ENCODE peak calls at places on chromosomes 16 and 17, in seven cellular contexts. One of them, this sample, is unnamed.

GRCh38 chr16:54286330-54287017 is at the start of gene IRX3:
- DNase-seq in naive thymus-derived CD4-positive, alpha-beta T cell: no peak
- DNase-seq in AG10803: peak; percentile 94
- DNase-seq in right atrium auricular region: peak; percentile 83
- DNase-seq in EL: peak; percentile 97
- DNase-seq in SJSA1: peak; percentile 88
- DNase-seq in NCI-H1436 treated with DMSO at 0.1 percent for 48 hours: peak; percentile 75
- DNase-seq in this sample: peak; percentile 55

GRCh38 chr16:69501956-69502457 is 63.8 kb upstream of the NFAT5 start:
- DNase-seq in naive thymus-derived CD4-positive, alpha-beta T cell: no peak
- DNase-seq in AG10803: no peak
- DNase-seq in right atrium auricular region: no peak
- DNase-seq in EL: no peak
- DNase-seq in SJSA1: no peak
- DNase-seq in NCI-H1436 treated with DMSO at 0.1 percent for 48 hours: no peak
- DNase-seq in this sample: no peak

GRCh38 chr17:80339731-80340456 is 75.1 kb upstream of the ENDOV start:
- DNase-seq in naive thymus-derived CD4-positive, alpha-beta T cell: no peak
- DNase-seq in AG10803: no peak
- DNase-seq in right atrium auricular region: no peak
- DNase-seq in EL: no peak
- DNase-seq in SJSA1: no peak
- DNase-seq in NCI-H1436 treated with DMSO at 0.1 percent for 48 hours: no peak
- DNase-seq in this sample: no peak

GRCh38 chr17:82909322-82909904 is 69.6 kb upstream of the ZNF750 start:
- DNase-seq in naive thymus-derived CD4-positive, alpha-beta T cell: no peak
- DNase-seq in AG10803: no peak
- DNase-seq in right atrium auricular region: no peak
- DNase-seq in EL: no peak
- DNase-seq in SJSA1: no peak
- DNase-seq in NCI-H1436 treated with DMSO at 0.1 percent for 48 hours: no peak
- DNase-seq in this sample: no peak

GRCh38 chr16:66728117-66728787 is 23.2 kb downstream of the DYNC1LI2 start:
- DNase-seq in naive thymus-derived CD4-positive, alpha-beta T cell: no peak
- DNase-seq in AG10803: peak; percentile 81
- DNase-seq in right atrium auricular region: no peak
- DNase-seq in EL: peak; percentile 53
- DNase-seq in SJSA1: peak; percentile 49
- DNase-seq in NCI-H1436 treated with DMSO at 0.1 percent for 48 hours: peak; percentile 14
- DNase-seq in this sample: no peak

GRCh38 chr16:24841291-24841690 is 4.5 kb upstream of the SLC5A11 start:
- DNase-seq in naive thymus-derived CD4-positive, alpha-beta T cell: no peak
- DNase-seq in AG10803: no peak
- DNase-seq in right atrium auricular region: no peak
- DNase-seq in EL: no peak
- DNase-seq in SJSA1: no peak
- DNase-seq in NCI-H1436 treated with DMSO at 0.1 percent for 48 hours: no peak
- DNase-seq in this sample: no peak

GRCh38 chr16:67163164-67163902 is 1.2 kb upstream of the HSF4 start:
- DNase-seq in naive thymus-derived CD4-positive, alpha-beta T cell: no peak
- DNase-seq in AG10803: peak; percentile 39
- DNase-seq in right atrium auricular region: no peak
- DNase-seq in EL: peak; percentile 48
- DNase-seq in SJSA1: no peak
- DNase-seq in NCI-H1436 treated with DMSO at 0.1 percent for 48 hours: no peak
- DNase-seq in this sample: no peak

GRCh38 chr16:75074920-75075687 is 41.5 kb downstream of the LDHD start:
- DNase-seq in naive thymus-derived CD4-positive, alpha-beta T cell: peak; percentile 45
- DNase-seq in AG10803: no peak
- DNase-seq in right atrium auricular region: no peak
- DNase-seq in EL: no peak
- DNase-seq in SJSA1: no peak
- DNase-seq in NCI-H1436 treated with DMSO at 0.1 percent for 48 hours: no peak
- DNase-seq in this sample: no peak

GRCh38 chr16:85436636-85437160 is 176.4 kb upstream of the GSE1 start:
- DNase-seq in naive thymus-derived CD4-positive, alpha-beta T cell: no peak
- DNase-seq in AG10803: no peak
- DNase-seq in right atrium auricular region: no peak
- DNase-seq in EL: no peak
- DNase-seq in SJSA1: no peak
- DNase-seq in NCI-H1436 treated with DMSO at 0.1 percent for 48 hours: no peak
- DNase-seq in this sample: no peak

GRCh38 chr17:9151091-9151490 is 129.8 kb downstream of the NTN1 start:
- DNase-seq in naive thymus-derived CD4-positive, alpha-beta T cell: no peak
- DNase-seq in AG10803: no peak
- DNase-seq in right atrium auricular region: no peak
- DNase-seq in EL: no peak
- DNase-seq in SJSA1: no peak
- DNase-seq in NCI-H1436 treated with DMSO at 0.1 percent for 48 hours: no peak
- DNase-seq in this sample: no peak

GRCh38 chr17:61833536-61834203 is 29.7 kb downstream of the BRIP1 start:
- DNase-seq in naive thymus-derived CD4-positive, alpha-beta T cell: no peak
- DNase-seq in AG10803: peak; percentile 74
- DNase-seq in right atrium auricular region: no peak
- DNase-seq in EL: peak; percentile 93
- DNase-seq in SJSA1: peak; percentile 85
- DNase-seq in NCI-H1436 treated with DMSO at 0.1 percent for 48 hours: no peak
- DNase-seq in this sample: peak; percentile 49

GRCh38 chr16:22317625-22318024 is 20.4 kb downstream of the POLR3E start:
- DNase-seq in naive thymus-derived CD4-positive, alpha-beta T cell: no peak
- DNase-seq in AG10803: no peak
- DNase-seq in right atrium auricular region: no peak
- DNase-seq in EL: no peak
- DNase-seq in SJSA1: no peak
- DNase-seq in NCI-H1436 treated with DMSO at 0.1 percent for 48 hours: no peak
- DNase-seq in this sample: no peak

GRCh38 chr17:9218911-9219310 is 197.6 kb downstream of the NTN1 start:
- DNase-seq in naive thymus-derived CD4-positive, alpha-beta T cell: no peak
- DNase-seq in AG10803: peak; percentile 34
- DNase-seq in right atrium auricular region: peak; percentile 69
- DNase-seq in EL: no peak
- DNase-seq in SJSA1: no peak
- DNase-seq in NCI-H1436 treated with DMSO at 0.1 percent for 48 hours: no peak
- DNase-seq in this sample: no peak

GRCh38 chr16:77585379-77585778 is 136.9 kb upstream of the NUDT7 start:
- DNase-seq in naive thymus-derived CD4-positive, alpha-beta T cell: no peak
- DNase-seq in AG10803: no peak
- DNase-seq in right atrium auricular region: no peak
- DNase-seq in EL: no peak
- DNase-seq in SJSA1: no peak
- DNase-seq in NCI-H1436 treated with DMSO at 0.1 percent for 48 hours: no peak
- DNase-seq in this sample: no peak

GRCh38 chr17:2138318-2138717 is 83.4 kb downstream of the HIC1 start:
- DNase-seq in naive thymus-derived CD4-positive, alpha-beta T cell: no peak
- DNase-seq in AG10803: peak; percentile 28
- DNase-seq in right atrium auricular region: no peak
- DNase-seq in EL: peak; percentile 30
- DNase-seq in SJSA1: peak; percentile 58
- DNase-seq in NCI-H1436 treated with DMSO at 0.1 percent for 48 hours: no peak
- DNase-seq in this sample: no peak

GRCh38 chr17:32331243-32332040 is 10.5 kb downstream of the C17orf75 start:
- DNase-seq in naive thymus-derived CD4-positive, alpha-beta T cell: no peak
- DNase-seq in AG10803: peak; percentile 42
- DNase-seq in right atrium auricular region: no peak
- DNase-seq in EL: no peak
- DNase-seq in SJSA1: no peak
- DNase-seq in NCI-H1436 treated with DMSO at 0.1 percent for 48 hours: no peak
- DNase-seq in this sample: no peak

GRCh38 chr16:59697746-59698145 is 963.6 kb upstream of the GOT2 start:
- DNase-seq in naive thymus-derived CD4-positive, alpha-beta T cell: no peak
- DNase-seq in AG10803: no peak
- DNase-seq in right atrium auricular region: no peak
- DNase-seq in EL: peak; percentile 28
- DNase-seq in SJSA1: no peak
- DNase-seq in NCI-H1436 treated with DMSO at 0.1 percent for 48 hours: no peak
- DNase-seq in this sample: no peak

GRCh38 chr16:1310832-1311200 is 1.4 kb downstream of the UBE2I start:
- DNase-seq in naive thymus-derived CD4-positive, alpha-beta T cell: no peak
- DNase-seq in AG10803: no peak
- DNase-seq in right atrium auricular region: no peak
- DNase-seq in EL: peak; percentile 24
- DNase-seq in SJSA1: no peak
- DNase-seq in NCI-H1436 treated with DMSO at 0.1 percent for 48 hours: no peak
- DNase-seq in this sample: no peak

This sample was measured in T1000.